ENCODE peak calls at places on chromosome 17, in five cellular contexts. N, S, P, B and E are unnamed samples.
A peak's percentile ranks its signal among the peaks of the same experiment; 100 is the strongest.

GRCh38 chr17:74045608-74046007 is 157.9 kb upstream of the RPL38 start:
- DNase-seq in N (no peak), S (peak; percentile 38), P (peak; percentile 59), B (peak; percentile 16), E (no peak)

GRCh38 chr17:18981642-18982424 is 22.7 kb downstream of the FAM83G start:
- DNase-seq in N (no peak), S (peak; percentile 72), P (no peak), B (no peak), E (no peak)

GRCh38 chr17:72955391-72956140 is 136.9 kb downstream of the SLC39A11 start:
- DNase-seq in N (no peak), S (no peak), P (no peak), B (no peak), E (no peak)

GRCh38 chr17:42797067-42798007 is 1.2 kb downstream of the COA3 start:
- DNase-seq in N (no peak), S (peak; percentile 65), P (no peak), B (no peak), E (no peak)

GRCh38 chr17:73643012-73643845 is 1.0 kb downstream of the SDK2 start:
- DNase-seq in N (peak; percentile 25), S (peak; percentile 46), P (peak; percentile 73), B (peak; percentile 42), E (no peak)

GRCh38 chr17:75876190-75876937 is 2.0 kb downstream of the TRIM47 start:
- DNase-seq in N (no peak), S (peak; percentile 58), P (peak; percentile 86), B (peak; percentile 54), E (no peak)

GRCh38 chr17:75361996-75362395 is 43.5 kb downstream of the GRB2 start:
- DNase-seq in N (no peak), S (no peak), P (no peak), B (no peak), E (no peak)

GRCh38 chr17:70128727-70129238 is 40.5 kb upstream of the KCNJ2 start:
- DNase-seq in N (no peak), S (no peak), P (no peak), B (no peak), E (no peak)

GRCh38 chr17:76440722-76441362 is 12.1 kb downstream of the UBE2O start:
- DNase-seq in N (no peak), S (no peak), P (no peak), B (no peak), E (no peak)

GRCh38 chr17:21286066-21286770 is 1.7 kb downstream of the MAP2K3 start:
- DNase-seq in N (no peak), S (peak; percentile 94), P (no peak), B (peak; percentile 91), E (peak; percentile 92)

GRCh38 chr17:81040791-81041337 is 5.9 kb downstream of the BAIAP2 start:
- DNase-seq in N (no peak), S (no peak), P (peak; percentile 81), B (no peak), E (no peak)

GRCh38 chr17:38658741-38659345 is 15.9 kb downstream of the EPOP start:
- DNase-seq in N (no peak), S (no peak), P (no peak), B (no peak), E (no peak)

GRCh38 chr17:75008373-75008772 is 4.1 kb upstream of the MRPL58 start:
- DNase-seq in N (no peak), S (no peak), P (no peak), B (no peak), E (no peak)

GRCh38 chr17:36597229-36597628 is 4.2 kb upstream of the MRM1 start:
- DNase-seq in N (no peak), S (no peak), P (no peak), B (no peak), E (no peak)

GRCh38 chr17:27540300-27541105 is 84.3 kb downstream of the KSR1 start:
- DNase-seq in N (peak; percentile 60), S (peak; percentile 86), P (no peak), B (no peak), E (no peak)

GRCh38 chr17:32673964-32674363 is 187.2 kb downstream of the CDK5R1 start:
- DNase-seq in N (no peak), S (no peak), P (no peak), B (no peak), E (no peak)

GRCh38 chr17:72560303-72561247 is 439.8 kb downstream of the SOX9 start:
- DNase-seq in N (peak; percentile 47), S (peak; percentile 78), P (peak; percentile 86), B (peak; percentile 72), E (no peak)

GRCh38 chr17:4365628-4366311 is 705 bp downstream of the UBE2G1 start:
- DNase-seq in N (peak; percentile 15), S (peak; percentile 77), P (peak; percentile 63), B (no peak), E (no peak)

GRCh38 chr17:42321555-42321954 is 33.3 kb downstream of the STAT5A start:
- DNase-seq in N (no peak), S (no peak), P (no peak), B (no peak), E (no peak)

GRCh38 chr17:32285770-32286517 is 20.3 kb downstream of the RHBDL3 start:
- DNase-seq in N (peak; percentile 54), S (no peak), P (no peak), B (no peak), E (no peak)

GRCh38 chr17:1559047-1559742 is 3.4 kb downstream of the PITPNA start:
- DNase-seq in N (no peak), S (no peak), P (no peak), B (no peak), E (no peak)

GRCh38 chr17:68057531-68057952 is 22.0 kb downstream of the KPNA2 start:
- DNase-seq in N (no peak), S (no peak), P (no peak), B (no peak), E (no peak)

GRCh38 chr17:77163001-77163400 is 22.2 kb downstream of the SEC14L1 start:
- DNase-seq in N (no peak), S (no peak), P (no peak), B (no peak), E (no peak)

GRCh38 chr17:15469260-15469659 is 1.8 kb upstream of the CDRT4 start:
- DNase-seq in N (no peak), S (no peak), P (no peak), B (no peak), E (no peak)

GRCh38 chr17:27535178-27535928 is 79.1 kb downstream of the KSR1 start:
- DNase-seq in N (no peak), S (peak; percentile 65), P (no peak), B (no peak), E (no peak)

GRCh38 chr17:61378658-61379456 is 20.8 kb upstream of the TBX2 start:
- DNase-seq in N (no peak), S (no peak), P (no peak), B (no peak), E (no peak)

GRCh38 chr17:73215414-73215813 is 22.6 kb downstream of the COG1 start:
- DNase-seq in N (no peak), S (no peak), P (peak; percentile 60), B (no peak), E (no peak)

GRCh38 chr17:13601776-13602551 is at the start of gene HS3ST3A1:
- DNase-seq in N (no peak), S (peak; percentile 81), P (peak; percentile 96), B (peak; percentile 61), E (no peak)

GRCh38 chr17:29103341-29103740 is 60.4 kb downstream of the PIPOX start:
- DNase-seq in N (no peak), S (no peak), P (no peak), B (no peak), E (no peak)

GRCh38 chr17:45759761-45760160 is 24.4 kb upstream of the CRHR1 start:
- DNase-seq in N (no peak), S (no peak), P (no peak), B (no peak), E (no peak)

GRCh38 chr17:73203135-73203787 is 10.4 kb downstream of the COG1 start:
- DNase-seq in N (no peak), S (peak; percentile 80), P (no peak), B (no peak), E (no peak)

GRCh38 chr17:1551741-1552140 is 10.9 kb downstream of the PITPNA start:
- DNase-seq in N (no peak), S (no peak), P (no peak), B (no peak), E (no peak)

GRCh38 chr17:28717578-28718316 is at the start of gene RAB34:
- DNase-seq in N (no peak), S (peak; percentile 94), P (peak; percentile 99), B (peak; percentile 66), E (no peak)

GRCh38 chr17:70022175-70022574 is 52.9 kb upstream of the KCNJ16 start:
- DNase-seq in N (no peak), S (no peak), P (no peak), B (no peak), E (no peak)

GRCh38 chr17:16363749-16364536 is 10.7 kb upstream of the CENPV start:
- DNase-seq in N (peak; percentile 74), S (peak; percentile 84), P (peak; percentile 87), B (peak; percentile 64), E (no peak)

GRCh38 chr17:40556198-40556661 is 9.0 kb downstream of the CCR7 start:
- DNase-seq in N (no peak), S (no peak), P (no peak), B (no peak), E (no peak)
- H3K27ac ChIP-seq in N (no peak overlapping the region), S (no peak overlapping the region), P (no peak overlapping the region), B (no peak overlapping the region), E (no peak overlapping the region)

GRCh38 chr17:7019406-7019805 is 3.4 kb upstream of the BCL6B start:
- DNase-seq in N (no peak), S (no peak), P (no peak), B (no peak), E (no peak)
- H3K27ac ChIP-seq in N (peak overlapping the region; percentile 47), S (no peak overlapping the region), P (no peak overlapping the region), B (peak overlapping the region; percentile 66), E (no peak overlapping the region)

GRCh38 chr17:64282753-64283080 is 19.7 kb upstream of the TEX2 start:
- DNase-seq in N (no peak), S (no peak), P (no peak), B (no peak), E (no peak)
- H3K27ac ChIP-seq in N (no peak overlapping the region), S (no peak overlapping the region), P (no peak overlapping the region), B (no peak overlapping the region), E (no peak overlapping the region)

GRCh38 chr17:66338937-66339336 is 36.5 kb downstream of the PRKCA start:
- DNase-seq in N (no peak), S (no peak), P (no peak), B (no peak), E (no peak)
- H3K27ac ChIP-seq in N (no peak overlapping the region), S (no peak overlapping the region), P (no peak overlapping the region), B (no peak overlapping the region), E (no peak overlapping the region)

DNA sequence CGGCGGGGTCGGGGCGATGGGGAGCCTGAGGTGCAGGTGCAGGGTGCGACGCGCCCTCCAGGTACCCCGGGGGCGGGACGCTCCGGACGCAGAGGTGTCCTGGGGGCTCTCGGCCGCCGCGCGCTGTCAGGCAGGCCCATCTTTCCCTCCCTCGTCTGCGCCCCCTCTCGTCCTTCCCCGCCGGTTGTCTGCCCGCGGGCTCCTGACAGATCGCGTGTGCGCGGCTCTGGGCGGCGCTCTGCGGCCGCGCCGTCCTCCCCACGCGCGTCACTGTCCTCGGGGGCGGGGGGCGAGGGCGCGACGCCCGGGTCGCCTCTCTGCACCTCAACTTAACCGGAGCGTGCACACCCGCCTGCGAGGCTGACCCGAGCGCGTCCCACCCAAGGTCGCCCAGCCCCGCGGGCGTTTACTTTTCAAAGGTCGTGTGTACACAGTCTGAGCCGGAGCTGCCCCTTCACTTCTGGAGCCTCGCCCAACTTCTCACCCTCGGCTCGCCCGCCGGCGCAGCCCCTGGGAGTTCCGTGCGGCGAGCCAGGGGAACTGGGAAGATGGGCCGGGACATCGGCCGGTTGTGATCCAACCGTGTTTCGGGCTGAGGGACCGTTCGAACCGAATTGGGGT is 512 bp downstream of the AKAP1 start:
- DNase-seq in N (peak; percentile 67), S (peak; percentile 86), P (peak; percentile 71), B (peak; percentile 56), E (no peak)
- H3K27ac ChIP-seq in N (peak overlapping the region; percentile 72), S (peak overlapping the region; percentile 98), P (no peak overlapping the region), B (peak overlapping the region; percentile 89), E (peak overlapping the region; percentile 79)